ENCODE peak calls at places on chromosomes 16 and 17, in seven cellular contexts. B is HCT116, P is suprapubic skin, R is IMR-90, E is PC-3, N is uterus, J is right atrium auricular region. M is an unnamed sample.

GRCh38 chr17:45294506-45294905 is 22.3 kb downstream of the MAP3K14 start:
- DNase-seq in B (no peak), E (peak; percentile 93), N (no peak), J (no peak), P (no peak), R (peak; percentile 88), M (no peak)

GRCh38 chr16:28918698-28919097 is 6.3 kb downstream of the RABEP2 start:
- DNase-seq in J (no peak), R (no peak), P (no peak), E (no peak), B (no peak), N (no peak), M (no peak)

GRCh38 chr17:19897901-19898300 is 30.2 kb upstream of the ULK2 start:
- DNase-seq in R (peak; percentile 90), N (no peak), P (no peak), B (peak; percentile 16), E (peak; percentile 93), J (no peak), M (no peak)

GRCh38 chr17:58325976-58326468 is 2.6 kb downstream of the TSPOAP1 start:
- DNase-seq in R (no peak), J (no peak), B (no peak), E (no peak), P (no peak), N (no peak), M (no peak)

GRCh38 chr17:56545056-56545455 is 48.4 kb upstream of the NOG start:
- DNase-seq in E (no peak), R (no peak), B (no peak), J (no peak), P (no peak), N (no peak), M (no peak)

GRCh38 chr17:21171309-21171922 is 42.5 kb downstream of the TMEM11 start:
- DNase-seq in E (no peak), N (no peak), J (peak; percentile 48), B (no peak), R (no peak), P (no peak), M (no peak)

GRCh38 chr16:2838928-2839327 is 8.8 kb downstream of the ZG16B start:
- DNase-seq in R (peak; percentile 89), E (peak; percentile 74), J (no peak), N (peak; percentile 32), P (no peak), B (no peak), M (no peak)

GRCh38 chr16:57894390-57895080 is 76.4 kb downstream of the CNGB1 start:
- DNase-seq in J (no peak), P (no peak), B (no peak), E (no peak), R (no peak), N (no peak), M (no peak)

GRCh38 chr17:4721203-4722135 is 9.8 kb upstream of the MED11 start:
- DNase-seq in P (no peak), B (peak; percentile 48), J (no peak), E (peak; percentile 82), R (peak; percentile 80), N (no peak), M (no peak)

GRCh38 chr17:50641339-50641725 is 6.7 kb downstream of the ABCC3 start:
- DNase-seq in N (no peak), J (no peak), B (no peak), R (no peak), E (no peak), P (no peak), M (no peak)

GRCh38 chr16:77066896-77067496 is 124.0 kb upstream of the MON1B start:
- DNase-seq in J (no peak), P (no peak), R (no peak), N (no peak), E (no peak), B (no peak), M (no peak)

GRCh38 chr17:6894206-6894528 is 62.6 kb upstream of the TEKT1 start:
- DNase-seq in B (no peak), R (no peak), J (no peak), E (no peak), N (no peak), P (no peak), M (no peak)

GRCh38 chr17:70767102-70767701 is 597.9 kb downstream of the KCNJ2 start:
- DNase-seq in R (peak; percentile 59), B (peak; percentile 42), E (peak; percentile 57), N (no peak), P (no peak), J (no peak), M (no peak)

GRCh38 chr17:63546308-63547082 is 3.8 kb upstream of the DCAF7 start:
- DNase-seq in E (no peak), N (no peak), J (no peak), B (no peak), P (no peak), R (no peak), M (no peak)

GRCh38 chr17:66578781-66579489 is 256.0 kb upstream of the CACNG5 start:
- DNase-seq in R (no peak), B (no peak), E (no peak), P (peak; percentile 65), N (no peak), J (no peak), M (no peak)

GRCh38 chr16:85554114-85554790 is 58.9 kb upstream of the GSE1 start:
- DNase-seq in P (no peak), R (peak; percentile 80), B (peak; percentile 80), J (peak; percentile 87), E (peak; percentile 74), N (peak; percentile 66), M (no peak)

GRCh38 chr17:32496348-32497078 is 9.7 kb downstream of the CDK5R1 start:
- DNase-seq in P (no peak), J (no peak), E (peak; percentile 75), N (no peak), R (peak; percentile 68), B (no peak), M (no peak)

GRCh38 chr16:68992521-68992920 is 112.9 kb upstream of the HAS3 start:
- DNase-seq in E (peak; percentile 83), B (peak; percentile 48), R (peak; percentile 86), N (no peak), P (no peak), J (no peak), M (no peak)

GRCh38 chr16:68995011-68995504 is 110.4 kb upstream of the HAS3 start:
- DNase-seq in B (peak; percentile 80), R (peak; percentile 58), N (no peak), E (peak; percentile 70), J (no peak), P (no peak), M (no peak)

GRCh38 chr16:68993421-68993820 is 112.0 kb upstream of the HAS3 start:
- DNase-seq in N (no peak), E (no peak), J (no peak), P (no peak), B (no peak), R (no peak), M (no peak)

GRCh38 chr16:68994324-68994723 is 111.1 kb upstream of the HAS3 start:
- DNase-seq in E (no peak), N (no peak), B (no peak), R (no peak), J (no peak), P (no peak), M (no peak)

GRCh38 chr16:68993885-68994284 is 111.6 kb upstream of the HAS3 start:
- DNase-seq in J (no peak), B (no peak), R (peak; percentile 97), P (no peak), N (no peak), E (peak; percentile 87), M (no peak)
- H3K27ac ChIP-seq in J (no peak overlapping the region), B (peak overlapping the region; percentile 68), R (peak overlapping the region; percentile 73), P (no peak overlapping the region), N (no peak overlapping the region), E (peak overlapping the region; percentile 96), M (no peak overlapping the region)

DNA sequence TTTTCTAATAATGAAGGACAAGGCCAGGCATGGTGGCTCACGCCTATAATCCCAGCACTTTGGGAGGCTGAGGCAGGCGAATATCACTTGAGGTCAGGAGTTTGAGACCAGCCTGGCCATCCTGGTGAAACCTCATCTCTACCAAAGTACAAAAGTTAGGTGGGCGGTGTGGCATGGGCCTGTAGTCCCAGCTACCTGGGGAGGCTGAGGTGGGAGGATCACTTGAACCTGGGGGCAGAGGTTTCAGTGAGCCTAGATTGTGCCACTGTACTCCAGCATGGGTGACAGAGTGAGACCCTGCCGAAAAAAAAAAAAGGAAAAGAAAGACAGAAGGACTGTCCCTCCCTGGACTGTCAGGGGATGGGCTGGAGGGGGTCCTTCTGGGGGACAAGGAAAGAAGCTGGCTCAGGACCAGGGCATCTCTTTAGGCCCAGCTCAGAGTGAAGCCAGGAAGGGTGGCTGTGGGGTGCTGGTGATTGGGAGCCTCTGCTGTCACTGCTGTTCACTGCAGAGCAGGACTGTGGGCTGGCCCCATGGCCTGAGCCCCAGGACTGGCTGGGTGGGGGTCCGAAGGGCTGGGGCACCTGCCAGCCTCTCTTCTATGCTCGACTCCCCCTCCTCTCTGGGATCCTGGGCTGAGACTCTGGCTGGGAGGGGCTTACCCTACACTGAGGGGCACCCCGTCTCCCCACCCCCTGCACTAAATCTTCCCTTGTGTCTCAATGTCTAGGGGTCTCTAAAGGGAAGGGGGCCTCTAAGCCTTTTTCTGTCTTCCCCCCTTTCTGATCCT is 909 bp upstream of the ARHGAP23 start:
- DNase-seq in B (no peak), E (no peak), N (no peak), J (no peak), P (no peak), R (no peak), M (no peak)
- H3K27ac ChIP-seq in B (peak overlapping the region; percentile 56), E (no peak overlapping the region), N (peak overlapping the region; percentile 97), J (peak overlapping the region; percentile 97), P (peak overlapping the region; percentile 84), R (peak overlapping the region; percentile 95), M (peak overlapping the region; percentile 99)

GRCh38 chr16:82748026-82748425 is 121.3 kb downstream of the CDH13 start:
- DNase-seq in E (no peak), N (no peak), P (no peak), B (no peak), J (no peak), R (peak; percentile 66), M (peak; percentile 33)

GRCh38 chr16:82754716-82755513 is 128.1 kb downstream of the CDH13 start:
- DNase-seq in E (no peak), R (no peak), P (no peak), J (no peak), N (no peak), B (no peak), M (no peak)

GRCh38 chr16:82751020-82751419 is 124.3 kb downstream of the CDH13 start:
- DNase-seq in P (no peak), B (no peak), R (no peak), J (no peak), N (no peak), E (no peak), M (no peak)

GRCh38 chr16:82753821-82754220 is 127.1 kb downstream of the CDH13 start:
- DNase-seq in R (peak; percentile 76), P (no peak), E (peak; percentile 6), J (no peak), N (no peak), B (no peak), M (no peak)

DNA sequence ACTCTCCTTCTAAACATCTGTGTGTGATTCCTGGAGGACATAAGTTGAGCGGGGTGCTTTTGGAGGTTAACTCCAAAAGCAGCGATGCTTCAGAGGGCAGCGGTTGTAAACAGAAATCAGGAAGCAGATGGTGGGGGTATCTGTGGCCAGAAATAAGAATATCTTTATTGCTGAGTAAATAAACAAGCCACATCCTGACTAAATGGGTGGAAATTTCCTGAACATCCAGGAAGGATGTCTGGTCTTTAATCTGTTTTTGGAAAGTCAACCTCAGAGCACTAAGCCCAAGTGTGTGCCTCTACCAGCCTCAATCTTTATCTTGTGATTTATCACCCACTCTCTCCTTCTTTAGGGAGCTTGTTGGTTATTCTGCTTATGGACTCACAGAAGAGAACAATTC is 123.3 kb downstream of the CDH13 start:
- DNase-seq in R (peak; percentile 23), E (no peak), N (no peak), J (no peak), P (no peak), B (no peak), M (no peak)
- H3K27ac ChIP-seq in R (no peak overlapping the region), E (no peak overlapping the region), N (no peak overlapping the region), J (no peak overlapping the region), P (no peak overlapping the region), B (no peak overlapping the region), M (no peak overlapping the region)

GRCh38 chr16:73056911-73057310 is 9.0 kb upstream of the ZFHX3 start:
- DNase-seq in B (no peak), E (peak; percentile 26), R (no peak), P (no peak), N (no peak), J (no peak), M (no peak)
- H3K27ac ChIP-seq in B (no peak overlapping the region), E (peak overlapping the region; percentile 96), R (peak overlapping the region; percentile 92), P (peak overlapping the region; percentile 93), N (peak overlapping the region; percentile 99), J (peak overlapping the region; percentile 90), M (peak overlapping the region; percentile 99)

M was measured in thoracic aorta.